ENCODE peak calls at places on chromosomes 4 and X, in four cellular contexts. T is GM12878, Z is HepG2, C is K562. N is an unnamed sample.

GRCh38 chr4:140826701-140827027 is 70.5 kb upstream of the TBC1D9 start:
- DNase-seq in T (no peak), Z (no peak), C (no peak), N (no peak)

GRCh38 chr4:71729856-71730255 is 54.0 kb downstream of the GC start:
- DNase-seq in T (no peak), Z (no peak), C (no peak), N (no peak)

GRCh38 chr4:156169861-156170260 is 216.2 kb upstream of the CTSO start:
- DNase-seq in T (no peak), Z (no peak), C (no peak), N (no peak)

GRCh38 chr4:83757121-83757621 is 221.3 kb downstream of the GPAT3 start:
- DNase-seq in T (no peak), Z (no peak), C (peak), N (no peak)

GRCh38 chr4:165208741-165209388 is 1.5 kb downstream of the KLHL2 start:
- DNase-seq in T (no peak), Z (no peak), C (peak), N (no peak)

GRCh38 chr4:183140911-183141320 is 41.9 kb downstream of the WWC2 start:
- DNase-seq in T (no peak), Z (no peak), C (no peak), N (no peak)

GRCh38 chr4:23736466-23736865 is 153.4 kb downstream of the PPARGC1A start:
- DNase-seq in T (no peak), Z (no peak), C (no peak), N (no peak)

GRCh38 chrX:110403839-110404238 is 45.2 kb downstream of the RTL9 start:
- DNase-seq in T (no peak), Z (no peak), C (no peak), N (no peak)

DNA sequence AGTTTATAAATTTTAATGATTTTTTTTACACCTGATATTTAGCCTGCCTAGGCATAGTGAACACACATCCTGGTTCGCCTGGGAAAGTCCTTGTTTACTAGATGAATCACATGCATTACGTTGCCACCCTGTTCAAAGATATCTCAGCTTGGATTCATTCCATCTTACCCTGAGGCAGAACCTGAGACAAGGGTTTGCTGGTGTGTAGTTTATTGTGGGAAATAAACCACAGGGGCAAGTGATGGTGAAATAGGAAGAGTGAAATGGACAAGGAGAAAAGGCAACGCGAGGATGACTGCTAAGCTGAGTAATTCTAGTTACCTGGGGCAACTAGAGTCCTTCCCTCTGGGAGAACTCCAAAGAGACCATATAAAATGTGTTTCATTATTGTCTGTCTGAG is 797.4 kb upstream of the FRG1 start:
- DNase-seq in T (no peak), Z (no peak), C (no peak), N (no peak)
- TF ChIP-seq CBX5 in T (no peak), Z (no peak), C (no peak), N (no peak)

GRCh38 chr4:88327669-88328068 is 43.3 kb upstream of the PPM1K start:
- DNase-seq in T (no peak), Z (no peak), C (no peak), N (no peak)
- TF ChIP-seq CBX5 in T (no peak), Z (no peak), C (no peak), N (no peak)

GRCh38 chr4:4821577-4821976 is 37.9 kb upstream of the MSX1 start:
- DNase-seq in T (no peak), Z (peak), C (no peak), N (no peak)
- TF ChIP-seq CBX5 in T (no peak), Z (no peak), C (no peak), N (no peak)

GRCh38 chr4:53858744-53859143 is 205.7 kb downstream of the CHIC2 start:
- DNase-seq in T (no peak), Z (no peak), C (no peak), N (no peak)

GRCh38 chr4:53852343-53852742 is 212.1 kb downstream of the CHIC2 start:
- DNase-seq in T (no peak), Z (no peak), C (no peak), N (no peak)

GRCh38 chr4:53859305-53859704 is 205.1 kb downstream of the CHIC2 start:
- DNase-seq in T (no peak), Z (no peak), C (no peak), N (no peak)

GRCh38 chr4:53855886-53856260 is 208.5 kb downstream of the CHIC2 start:
- DNase-seq in T (no peak), Z (no peak), C (no peak), N (no peak)

GRCh38 chr4:53854991-53855885 is 209.2 kb downstream of the CHIC2 start:
- DNase-seq in T (no peak), Z (no peak), C (no peak), N (no peak)
- TF ChIP-seq CBX5 in T (no peak), Z (no peak), C (no peak), N (no peak)

GRCh38 chrX:77742788-77743476 is 43.1 kb downstream of the ATRX start:
- DNase-seq in T (no peak), Z (no peak), C (no peak), N (no peak)
- TF ChIP-seq CBX5 in T (no peak), Z (no peak), C (no peak), N (no peak)

GRCh38 chr4:13137400-13137799 is 346.7 kb downstream of the RAB28 start:
- DNase-seq in T (no peak), Z (no peak), C (no peak), N (no peak)
- TF ChIP-seq CBX5 in T (no peak), Z (no peak), C (no peak), N (no peak)

GRCh38 chr4:94905511-94905910 is 147.8 kb downstream of the BMPR1B start:
- DNase-seq in T (no peak), Z (no peak), C (no peak), N (no peak)

GRCh38 chr4:94911141-94911540 is 153.4 kb downstream of the BMPR1B start:
- DNase-seq in T (no peak), Z (no peak), C (no peak), N (no peak)

GRCh38 chr4:94912606-94913005 is 154.9 kb downstream of the BMPR1B start:
- DNase-seq in T (no peak), Z (no peak), C (no peak), N (no peak)

GRCh38 chr4:94913316-94913715 is 155.6 kb downstream of the BMPR1B start:
- DNase-seq in T (no peak), Z (no peak), C (no peak), N (no peak)

GRCh38 chr4:94909645-94910044 is 151.9 kb downstream of the BMPR1B start:
- DNase-seq in T (no peak), Z (no peak), C (no peak), N (no peak)
- TF ChIP-seq CBX5 in T (no peak), Z (no peak), C (no peak), N (no peak)

DNA sequence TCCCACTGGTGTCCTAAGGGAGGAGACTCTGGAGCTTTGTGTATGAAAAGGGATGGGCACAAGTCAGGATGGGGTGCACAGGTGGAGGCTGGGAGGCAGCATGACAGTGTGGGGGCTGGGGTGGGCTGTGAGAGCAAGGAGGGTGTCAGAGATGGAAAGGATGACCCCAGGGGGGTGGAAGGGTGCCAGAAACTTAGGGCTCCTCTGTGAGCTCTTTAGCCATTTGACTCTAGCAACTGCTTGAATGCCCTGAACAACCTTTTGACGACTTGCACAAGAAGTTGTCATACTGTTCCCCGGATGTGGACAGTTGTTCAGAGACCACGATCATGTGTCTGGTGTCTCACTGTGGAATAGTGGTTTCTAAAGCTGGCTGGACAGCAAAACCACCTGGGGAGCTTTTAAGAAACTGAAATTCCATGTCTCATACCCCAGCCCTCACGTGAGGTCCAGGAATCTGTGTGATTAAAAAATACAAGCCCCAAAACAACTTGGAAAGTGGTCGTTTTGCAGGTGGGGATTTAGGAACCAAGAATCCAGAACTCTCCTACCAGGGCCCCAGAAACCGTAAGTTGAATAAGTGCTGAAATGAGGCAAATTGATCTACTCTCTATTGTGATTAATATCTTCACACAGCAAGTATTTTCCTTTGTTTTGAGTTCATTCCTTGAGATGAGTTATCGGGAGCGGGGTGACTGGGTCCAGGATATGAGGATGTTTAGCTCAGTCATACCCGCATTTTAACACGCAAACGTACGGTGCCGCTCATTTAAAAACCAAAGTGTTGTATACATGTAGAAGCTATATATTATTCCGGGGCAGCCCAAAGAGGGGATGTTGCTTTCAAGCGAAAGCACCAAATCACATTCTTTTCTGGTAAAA is 3.4 kb downstream of the RHOH start:
- DNase-seq in T (peak), Z (no peak), C (peak), N (no peak)
- TF ChIP-seq CBX5 in T (no peak), Z (no peak), C (no peak), N (no peak)